ENCODE peak calls at places on chromosomes 1 and 21, in five cellular contexts. One of them, this sample, is unnamed.
A peak's percentile ranks its signal among the peaks of the same experiment; 100 is the strongest.

GRCh38 chr1:150968491-150968890 is 6.1 kb downstream of the CERS2 start:
- DNase-seq in adrenal gland: no peak
- DNase-seq in transverse colon: no peak
- DNase-seq in tibial artery: peak; percentile 57
- DNase-seq in AG09309: no peak
- DNase-seq in this sample: no peak

GRCh38 chr1:159849972-159850371 is 12.5 kb downstream of the VSIG8 start:
- DNase-seq in adrenal gland: no peak
- DNase-seq in transverse colon: no peak
- DNase-seq in tibial artery: no peak
- DNase-seq in AG09309: no peak
- DNase-seq in this sample: no peak

GRCh38 chr1:148434832-148435231 is 48.3 kb downstream of the PPIAL4G start:
- DNase-seq in adrenal gland: no peak
- DNase-seq in transverse colon: no peak
- DNase-seq in tibial artery: no peak
- DNase-seq in AG09309: no peak
- DNase-seq in this sample: no peak

GRCh38 chr21:41764558-41765392 is 2.1 kb downstream of the RIPK4 start:
- DNase-seq in adrenal gland: no peak
- DNase-seq in transverse colon: no peak
- DNase-seq in tibial artery: no peak
- DNase-seq in AG09309: no peak
- DNase-seq in this sample: no peak

GRCh38 chr1:147077523-147077922 is 94.7 kb downstream of the PRKAB2 start:
- DNase-seq in adrenal gland: no peak
- DNase-seq in transverse colon: no peak
- DNase-seq in tibial artery: no peak
- DNase-seq in AG09309: no peak
- DNase-seq in this sample: no peak

GRCh38 chr1:167452483-167452882 is 65.8 kb downstream of the CD247 start:
- DNase-seq in adrenal gland: no peak
- DNase-seq in transverse colon: no peak
- DNase-seq in tibial artery: no peak
- DNase-seq in AG09309: no peak
- DNase-seq in this sample: no peak

GRCh38 chr1:208184993-208185703 is 59.0 kb downstream of the PLXNA2 start:
- DNase-seq in adrenal gland: no peak
- DNase-seq in transverse colon: no peak
- DNase-seq in tibial artery: no peak
- DNase-seq in AG09309: no peak
- DNase-seq in this sample: no peak

GRCh38 chr1:89356658-89357400 is 7.0 kb upstream of the GBP6 start:
- DNase-seq in adrenal gland: no peak
- DNase-seq in transverse colon: no peak
- DNase-seq in tibial artery: no peak
- DNase-seq in AG09309: peak; percentile 4
- DNase-seq in this sample: no peak

GRCh38 chr1:40784141-40784770 is 669 bp downstream of the KCNQ4 start:
- DNase-seq in adrenal gland: no peak
- DNase-seq in transverse colon: no peak
- DNase-seq in tibial artery: no peak
- DNase-seq in AG09309: no peak
- DNase-seq in this sample: no peak

GRCh38 chr1:202659541-202659940 is 50.7 kb downstream of the SYT2 start:
- DNase-seq in adrenal gland: no peak
- DNase-seq in transverse colon: no peak
- DNase-seq in tibial artery: no peak
- DNase-seq in AG09309: no peak
- DNase-seq in this sample: no peak

GRCh38 chr1:234433563-234434285 is 45.3 kb downstream of the TARBP1 start:
- DNase-seq in adrenal gland: no peak
- DNase-seq in transverse colon: no peak
- DNase-seq in tibial artery: no peak
- DNase-seq in AG09309: peak; percentile 21
- DNase-seq in this sample: no peak

GRCh38 chr1:165356876-165357275 is 361 bp upstream of the LMX1A start:
- DNase-seq in adrenal gland: no peak
- DNase-seq in transverse colon: no peak
- DNase-seq in tibial artery: no peak
- DNase-seq in AG09309: no peak
- DNase-seq in this sample: no peak

GRCh38 chr1:152582647-152583046 is 2.3 kb upstream of the LCE3D start:
- DNase-seq in adrenal gland: no peak
- DNase-seq in transverse colon: no peak
- DNase-seq in tibial artery: no peak
- DNase-seq in AG09309: no peak
- DNase-seq in this sample: no peak

GRCh38 chr21:45379901-45380330 is 25.0 kb upstream of the COL18A1 start:
- DNase-seq in adrenal gland: no peak
- DNase-seq in transverse colon: no peak
- DNase-seq in tibial artery: no peak
- DNase-seq in AG09309: no peak
- DNase-seq in this sample: no peak

GRCh38 chr1:203629509-203630082 is 3.0 kb downstream of the ATP2B4 start:
- DNase-seq in adrenal gland: peak; percentile 81
- DNase-seq in transverse colon: peak; percentile 79
- DNase-seq in tibial artery: peak; percentile 85
- DNase-seq in AG09309: no peak
- DNase-seq in this sample: peak; percentile 65

GRCh38 chr1:100834779-100835645 is 59.6 kb downstream of the EXTL2 start:
- DNase-seq in adrenal gland: no peak
- DNase-seq in transverse colon: no peak
- DNase-seq in tibial artery: no peak
- DNase-seq in AG09309: no peak
- DNase-seq in this sample: no peak

GRCh38 chr21:42722808-42723470 is 69.5 kb downstream of the PDE9A start:
- DNase-seq in adrenal gland: peak; percentile 48
- DNase-seq in transverse colon: no peak
- DNase-seq in tibial artery: no peak
- DNase-seq in AG09309: no peak
- DNase-seq in this sample: no peak

GRCh38 chr1:15384301-15384901 is 25.3 kb upstream of the EFHD2 start:
- DNase-seq in adrenal gland: no peak
- DNase-seq in transverse colon: peak; percentile 26
- DNase-seq in tibial artery: no peak
- DNase-seq in AG09309: no peak
- DNase-seq in this sample: no peak

GRCh38 chr21:20875741-20876140 is 122.5 kb upstream of the NCAM2 start:
- DNase-seq in adrenal gland: no peak
- DNase-seq in transverse colon: no peak
- DNase-seq in tibial artery: no peak
- DNase-seq in AG09309: no peak
- DNase-seq in this sample: no peak
- TF ChIP-seq CTCF in adrenal gland: no peak
- TF ChIP-seq CTCF in transverse colon: no peak
- TF ChIP-seq CTCF in tibial artery: no peak
- TF ChIP-seq CTCF in AG09309: no peak
- TF ChIP-seq CTCF in this sample: no peak

GRCh38 chr1:220272047-220272840 is at the start of gene RAB3GAP2:
- DNase-seq in adrenal gland: peak; percentile 98
- DNase-seq in transverse colon: peak; percentile 97
- DNase-seq in tibial artery: peak; percentile 96
- DNase-seq in AG09309: peak; percentile 61
- DNase-seq in this sample: peak; percentile 95
- TF ChIP-seq CTCF in adrenal gland: no peak
- TF ChIP-seq CTCF in transverse colon: no peak
- TF ChIP-seq CTCF in tibial artery: no peak
- TF ChIP-seq CTCF in AG09309: no peak
- TF ChIP-seq CTCF in this sample: no peak

DNA sequence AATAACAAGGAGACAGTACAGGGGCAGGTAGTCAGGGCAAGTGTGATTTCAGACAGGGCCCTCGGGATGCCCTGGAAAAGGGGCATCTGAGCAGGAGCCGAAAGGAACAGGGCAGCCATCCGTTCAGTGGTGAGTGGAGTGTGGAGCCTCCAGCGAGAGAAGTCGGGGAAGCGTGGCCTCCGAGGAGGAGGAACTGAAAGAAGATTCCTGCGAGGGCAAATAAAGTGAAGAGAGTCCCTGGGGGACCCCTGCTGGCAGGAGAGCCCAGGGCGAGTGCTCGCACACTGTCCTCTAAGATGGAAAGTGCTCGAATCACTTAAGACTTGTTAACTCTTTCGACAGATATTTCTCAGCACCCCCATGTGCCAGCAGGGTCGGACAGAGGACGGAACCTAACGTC is 3.5 kb upstream of the UTS2 start:
- DNase-seq in adrenal gland: no peak
- DNase-seq in transverse colon: no peak
- DNase-seq in tibial artery: no peak
- DNase-seq in AG09309: no peak
- DNase-seq in this sample: no peak
- TF ChIP-seq CTCF in adrenal gland: no peak
- TF ChIP-seq CTCF in transverse colon: no peak
- TF ChIP-seq CTCF in tibial artery: no peak
- TF ChIP-seq CTCF in AG09309: peak; percentile 19
- TF ChIP-seq CTCF in this sample: no peak

GRCh38 chr1:115714572-115715141 is 53.9 kb downstream of the CASQ2 start:
- DNase-seq in adrenal gland: no peak
- DNase-seq in transverse colon: peak; percentile 63
- DNase-seq in tibial artery: no peak
- DNase-seq in AG09309: no peak
- DNase-seq in this sample: no peak
- TF ChIP-seq CTCF in adrenal gland: no peak
- TF ChIP-seq CTCF in transverse colon: no peak
- TF ChIP-seq CTCF in tibial artery: no peak
- TF ChIP-seq CTCF in AG09309: no peak
- TF ChIP-seq CTCF in this sample: no peak

GRCh38 chr1:92786298-92786901 is 1.5 kb upstream of the EVI5 start:
- DNase-seq in adrenal gland: no peak
- DNase-seq in transverse colon: no peak
- DNase-seq in tibial artery: no peak
- DNase-seq in AG09309: no peak
- DNase-seq in this sample: no peak

GRCh38 chr1:92790867-92791266 is 6.0 kb upstream of the EVI5 start:
- DNase-seq in adrenal gland: no peak
- DNase-seq in transverse colon: no peak
- DNase-seq in tibial artery: no peak
- DNase-seq in AG09309: no peak
- DNase-seq in this sample: no peak

GRCh38 chr1:92784051-92784638 is 763 bp downstream of the EVI5 start:
- DNase-seq in adrenal gland: peak; percentile 76
- DNase-seq in transverse colon: peak; percentile 30
- DNase-seq in tibial artery: no peak
- DNase-seq in AG09309: no peak
- DNase-seq in this sample: peak; percentile 65

GRCh38 chr1:92790081-92790480 is 5.2 kb upstream of the EVI5 start:
- DNase-seq in adrenal gland: no peak
- DNase-seq in transverse colon: no peak
- DNase-seq in tibial artery: no peak
- DNase-seq in AG09309: no peak
- DNase-seq in this sample: no peak

DNA sequence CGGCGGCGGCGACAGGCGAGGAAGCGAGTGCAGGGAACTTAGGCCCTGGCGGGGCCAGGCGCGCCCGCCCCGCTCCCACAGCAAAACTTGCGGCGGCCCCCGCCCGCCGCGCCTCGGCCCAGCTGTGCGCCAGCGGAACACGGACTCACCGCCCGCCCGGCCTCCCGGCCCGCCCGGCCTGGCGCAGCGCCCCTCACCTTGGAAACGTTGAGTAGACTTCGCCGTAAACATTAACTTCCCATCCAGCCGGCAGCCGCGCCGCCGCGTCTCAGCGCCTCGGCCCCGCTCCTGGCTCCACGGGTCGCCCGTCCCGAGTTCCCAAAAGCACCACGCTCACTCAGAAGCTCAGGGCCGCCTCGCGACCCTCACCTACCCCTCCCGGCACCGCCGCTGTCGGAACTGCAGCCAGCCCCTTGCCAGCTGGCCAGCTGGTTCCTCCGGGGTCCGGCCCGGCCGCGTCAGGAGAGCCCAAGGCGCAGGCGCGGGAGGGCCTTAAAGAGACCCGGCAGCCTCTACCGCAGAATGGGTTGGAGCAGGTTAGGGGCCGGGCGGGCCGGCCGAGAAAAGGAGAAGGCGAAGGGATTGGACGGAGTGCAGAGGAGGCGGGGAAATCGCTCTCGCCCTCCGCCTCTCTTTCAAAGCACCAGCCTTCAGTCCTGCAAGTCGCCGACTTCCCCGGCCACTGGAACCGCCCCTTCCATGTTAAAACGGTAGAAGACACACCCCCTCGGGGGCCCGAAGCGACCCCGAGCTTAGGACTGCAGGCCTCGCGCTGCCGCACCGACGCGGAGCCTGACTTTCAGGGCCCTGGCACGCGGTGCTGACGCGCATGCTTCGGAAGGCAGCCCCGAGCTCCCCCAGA is at the start of gene EVI5:
- DNase-seq in adrenal gland: peak; percentile 97
- DNase-seq in transverse colon: peak; percentile 96
- DNase-seq in tibial artery: peak; percentile 96
- DNase-seq in AG09309: peak; percentile 84
- DNase-seq in this sample: peak; percentile 96
- TF ChIP-seq CTCF in adrenal gland: no peak
- TF ChIP-seq CTCF in transverse colon: no peak
- TF ChIP-seq CTCF in tibial artery: no peak
- TF ChIP-seq CTCF in AG09309: no peak
- TF ChIP-seq CTCF in this sample: peak; percentile 28

DNA sequence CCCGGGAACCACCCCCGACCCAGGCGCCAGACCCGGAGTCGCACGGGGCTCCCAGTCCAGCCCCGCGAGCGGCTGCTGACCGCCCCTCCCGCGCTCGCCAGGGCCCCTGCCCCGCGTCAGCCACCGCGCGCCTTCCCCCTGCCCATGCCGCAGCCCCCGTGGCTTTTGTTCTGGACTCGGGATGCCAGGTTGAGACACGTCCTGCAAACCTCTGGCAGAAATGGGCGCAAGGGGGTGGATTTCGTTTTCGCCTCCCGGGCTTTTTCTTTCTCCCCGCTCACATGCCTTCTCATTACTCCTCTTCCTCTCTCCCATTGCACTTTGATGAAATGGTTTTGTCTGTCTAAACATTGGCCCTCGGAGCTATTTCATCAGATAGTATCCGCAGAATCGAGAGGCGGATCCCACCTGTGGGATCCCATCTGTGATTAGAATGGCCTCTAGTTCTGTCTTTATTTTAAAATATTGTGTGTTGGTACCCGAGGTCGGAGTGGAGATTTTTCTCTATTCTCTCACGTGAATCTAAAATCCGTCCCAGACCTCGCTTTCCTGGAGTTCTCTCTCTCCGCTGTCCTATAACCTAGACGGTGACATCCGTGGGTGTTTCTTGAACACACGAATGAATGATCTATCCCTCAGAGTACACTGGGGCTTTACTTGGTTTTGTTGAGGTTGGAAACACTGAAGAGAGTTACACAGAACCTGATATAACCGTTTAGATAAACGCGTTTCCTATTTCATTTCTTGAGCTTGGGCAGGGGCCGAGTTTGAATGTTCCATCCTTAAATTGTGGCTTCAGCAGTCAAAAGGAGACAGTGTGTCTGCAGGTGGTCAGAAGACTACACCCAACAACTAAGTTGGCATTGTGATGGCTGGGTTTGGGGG is 1.9 kb downstream of the EDARADD start:
- DNase-seq in adrenal gland: no peak
- DNase-seq in transverse colon: no peak
- DNase-seq in tibial artery: no peak
- DNase-seq in AG09309: no peak
- DNase-seq in this sample: no peak
- TF ChIP-seq CTCF in adrenal gland: no peak
- TF ChIP-seq CTCF in transverse colon: no peak
- TF ChIP-seq CTCF in tibial artery: no peak
- TF ChIP-seq CTCF in AG09309: no peak
- TF ChIP-seq CTCF in this sample: no peak

This sample was measured in testis.